ENCODE peak calls at places on chromosomes 16 and 17, in four cellular contexts. U is right atrium auricular region, G is RWPE1, N is ovary. H is an unnamed sample.

GRCh38 chr17:77474292-77474988 is 333.7 kb downstream of the SEC14L1 start:
- DNase-seq in N (no peak), G (no peak), U (no peak), H (no peak)

GRCh38 chr17:35170968-35171771 is 23.0 kb downstream of the SLC35G3 start:
- DNase-seq in U (no peak), G (peak), N (no peak), H (no peak)

GRCh38 chr17:82668631-82669099 is 20.4 kb upstream of the WDR45B start:
- DNase-seq in U (no peak), N (peak), G (peak), H (peak)

GRCh38 chr16:58695368-58695767 is 10.8 kb upstream of the SLC38A7 start:
- DNase-seq in N (no peak), U (no peak), G (no peak), H (no peak)

GRCh38 chr17:12727881-12728280 is 61.4 kb upstream of the ARHGAP44 start:
- DNase-seq in N (no peak), U (no peak), G (no peak), H (no peak)

GRCh38 chr17:68955181-68955841 is at the start of gene ABCA8:
- DNase-seq in G (no peak), U (peak), N (peak), H (no peak)

GRCh38 chr17:80219013-80219776 is 938 bp downstream of the SGSH start:
- DNase-seq in G (peak), U (peak), N (peak), H (peak)

GRCh38 chr16:397135-397661 is at the start of gene NME4:
- DNase-seq in G (no peak), U (no peak), N (peak), H (no peak)

GRCh38 chr17:34420254-34420766 is 57.3 kb upstream of the CCL1 start:
- DNase-seq in N (peak), G (peak), U (peak), H (peak)

GRCh38 chr17:39868554-39868942 is 546 bp downstream of the ZPBP2 start:
- DNase-seq in G (no peak), U (no peak), N (no peak), H (no peak)

GRCh38 chr17:80780381-80781187 is 211.1 kb upstream of the CHMP6 start:
- DNase-seq in N (no peak), U (no peak), G (no peak), H (no peak)

GRCh38 chr16:17994027-17994426 is 342.5 kb downstream of the NPIPA8 start:
- DNase-seq in U (no peak), G (no peak), N (no peak), H (no peak)

GRCh38 chr17:163514-164103 is 17.8 kb downstream of the DOC2B start:
- DNase-seq in N (no peak), U (no peak), G (peak), H (no peak)

GRCh38 chr17:63039899-63040602 is 74.0 kb downstream of the TANC2 start:
- DNase-seq in U (no peak), N (no peak), G (peak), H (no peak)

GRCh38 chr16:49890876-49891275 is 35.0 kb upstream of the ZNF423 start:
- DNase-seq in U (no peak), G (no peak), N (no peak), H (no peak)

GRCh38 chr17:40290629-40291296 is 3.1 kb downstream of the CDC6 start:
- DNase-seq in G (peak), U (no peak), N (no peak), H (no peak)

GRCh38 chr17:70313450-70313849 is 144.1 kb downstream of the KCNJ2 start:
- DNase-seq in N (no peak), U (no peak), G (no peak), H (no peak)

GRCh38 chr17:73834684-73835343 is 190.6 kb upstream of the SDK2 start:
- DNase-seq in N (no peak), G (no peak), U (no peak), H (no peak)

GRCh38 chr17:54694287-54694887 is 206.3 kb upstream of the TOM1L1 start:
- DNase-seq in U (no peak), N (no peak), G (no peak), H (no peak)

GRCh38 chr17:39926588-39927100 is 757 bp downstream of the ORMDL3 start:
- DNase-seq in G (peak), N (no peak), U (peak), H (no peak)

GRCh38 chr17:58513913-58514794 is at the start of gene MTMR4:
- DNase-seq in N (peak), U (peak), G (peak), H (peak)
- H3K27ac ChIP-seq in N (peak), U (peak), G (peak), H (peak)

GRCh38 chr16:3101018-3101840 is 2.1 kb upstream of the ZSCAN10 start:
- DNase-seq in U (no peak), G (peak), N (no peak), H (no peak)

GRCh38 chr16:3098459-3099394 is at the start of gene ZSCAN10:
- DNase-seq in N (no peak), G (no peak), U (no peak), H (no peak)

GRCh38 chr16:3099732-3100499 is 822 bp upstream of the ZSCAN10 start:
- DNase-seq in U (peak), G (peak), N (peak), H (peak)

GRCh38 chr16:3099395-3099731 is 269 bp upstream of the ZSCAN10 start:
- DNase-seq in U (no peak), N (no peak), G (no peak), H (no peak)

GRCh38 chr16:3101841-3102470 is 2.9 kb upstream of the ZSCAN10 start:
- DNase-seq in G (no peak), N (no peak), U (no peak), H (peak)
- H3K27ac ChIP-seq in G (peak), N (no peak), U (peak), H (no peak)

GRCh38 chr16:57485091-57485915 is 990 bp downstream of the DOK4 start:
- DNase-seq in U (no peak), G (no peak), N (peak), H (peak)
- H3K27ac ChIP-seq in U (peak), G (peak), N (peak), H (peak)

GRCh38 chr17:31565652-31566051 is 174.2 kb downstream of the RAB11FIP4 start:
- DNase-seq in U (no peak), G (no peak), N (no peak), H (peak)
- H3K27ac ChIP-seq in U (no peak), G (peak), N (no peak), H (no peak)

GRCh38 chr17:48998557-48999440 is 1.6 kb downstream of the IGF2BP1 start:
- DNase-seq in N (no peak), U (no peak), G (no peak), H (no peak)

GRCh38 chr17:49001671-49002070 is 4.5 kb downstream of the IGF2BP1 start:
- DNase-seq in N (no peak), G (no peak), U (no peak), H (no peak)

GRCh38 chr17:49002766-49003165 is 5.6 kb downstream of the IGF2BP1 start:
- DNase-seq in G (no peak), U (no peak), N (no peak), H (no peak)

GRCh38 chr17:49002331-49002730 is 5.1 kb downstream of the IGF2BP1 start:
- DNase-seq in G (no peak), N (no peak), U (no peak), H (no peak)

DNA sequence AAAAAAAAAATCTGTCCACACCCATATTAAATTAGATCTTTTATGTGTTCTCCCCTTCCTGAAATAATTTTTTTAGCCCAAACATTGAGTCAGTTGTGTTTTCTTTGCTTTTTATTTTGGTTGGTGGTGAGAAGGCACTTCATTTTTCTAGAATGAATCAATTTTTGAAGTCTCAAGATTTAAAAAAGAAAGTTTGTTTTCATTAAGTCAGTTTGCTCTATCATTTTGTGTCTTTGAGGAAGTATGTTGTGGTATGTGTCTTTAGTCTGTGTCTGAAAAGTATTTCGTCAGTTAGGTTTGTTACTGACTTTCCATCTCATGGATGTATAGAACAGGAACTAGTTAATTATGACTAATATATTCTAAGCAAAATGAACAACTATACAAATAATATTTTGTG is 3.8 kb downstream of the IGF2BP1 start:
- DNase-seq in G (no peak), U (no peak), N (no peak), H (no peak)
- H3K27ac ChIP-seq in G (no peak), U (no peak), N (no peak), H (no peak)

GRCh38 chr16:80887062-80887461 is 82.7 kb upstream of the CDYL2 start:
- DNase-seq in U (no peak), N (no peak), G (no peak), H (no peak)
- H3K27ac ChIP-seq in U (no peak), N (no peak), G (no peak), H (no peak)

GRCh38 chr17:38355256-38355655 is 3.6 kb downstream of the SOCS7 start:
- DNase-seq in G (no peak), N (no peak), U (no peak), H (no peak)
- H3K27ac ChIP-seq in G (no peak), N (no peak), U (no peak), H (no peak)

GRCh38 chr17:27601069-27601974 is 29.7 kb upstream of the LGALS9 start:
- DNase-seq in N (peak), G (peak), U (peak), H (peak)
- H3K27ac ChIP-seq in N (no peak), G (no peak), U (no peak), H (no peak)